ENCODE peak calls at places on chromosomes 4 and X, in seven cellular contexts. E, D, S, Z, L, G and K are unnamed samples. For H3K4me1 and H3K9me3, the result is how much of the 10 kb centered on the place peaks cover.

GRCh38 chr4:111323496-111323895 is 700.6 kb upstream of the PITX2 start:
- DNase-seq in D (no peak), L (no peak), S (no peak), G (no peak), E (no peak), Z (no peak), K (no peak)

GRCh38 chrX:134431894-134432293 is 28.1 kb upstream of the HPRT1 start:
- DNase-seq in G (no peak), E (no peak), L (no peak), S (no peak), Z (no peak), D (no peak), K (no peak)

GRCh38 chr4:2996437-2996836 is 33.1 kb downstream of the GRK4 start:
- DNase-seq in S (no peak), G (no peak), D (no peak), Z (no peak), E (no peak), L (no peak), K (no peak)

GRCh38 chr4:38058186-38058585 is 98.0 kb downstream of the PTTG2 start:
- DNase-seq in G (no peak), L (no peak), S (no peak), D (no peak), E (no peak), Z (no peak), K (no peak)

GRCh38 chrX:39953879-39954278 is 143.9 kb downstream of the BCOR start:
- DNase-seq in D (peak), S (no peak), L (peak), Z (peak), E (no peak), G (no peak), K (no peak)

GRCh38 chr4:108036252-108036651 is 46.6 kb downstream of the HADH start:
- DNase-seq in G (no peak), S (no peak), D (no peak), L (no peak), Z (no peak), E (peak), K (peak)

GRCh38 chr4:99179626-99180025 is 35.5 kb upstream of the ADH4 start:
- DNase-seq in Z (no peak), G (no peak), E (no peak), D (peak), L (no peak), S (no peak), K (no peak)

GRCh38 chrX:75603833-75604232 is 81.0 kb upstream of the ZDHHC15 start:
- DNase-seq in G (no peak), D (no peak), E (no peak), Z (no peak), L (no peak), S (no peak), K (peak)

GRCh38 chr4:130335417-130336194 is 1239.7 kb downstream of the C4orf33 start:
- DNase-seq in Z (no peak), E (no peak), G (no peak), D (no peak), S (no peak), L (no peak), K (no peak)

GRCh38 chr4:123783936-123784335 is 387.3 kb downstream of the SPRY1 start:
- DNase-seq in E (no peak), G (no peak), L (no peak), S (no peak), D (no peak), Z (no peak), K (no peak)

GRCh38 chr4:73080789-73081188 is 11.3 kb upstream of the COX18 start:
- DNase-seq in Z (no peak), E (no peak), S (no peak), G (no peak), D (no peak), L (no peak), K (no peak)

GRCh38 chr4:181548873-181549541 is 694.2 kb upstream of the TENM3 start:
- DNase-seq in G (no peak), D (no peak), L (no peak), E (no peak), S (no peak), Z (no peak), K (no peak)

GRCh38 chrX:49627030-49627777 is 28.4 kb downstream of the GAGE1 start:
- DNase-seq in G (no peak), E (peak), D (no peak), Z (peak), S (no peak), L (no peak), K (peak)

GRCh38 chr4:15375707-15376106 is 52.1 kb upstream of the C1QTNF7 start:
- DNase-seq in E (no peak), S (no peak), D (no peak), G (no peak), Z (no peak), L (no peak), K (no peak)

GRCh38 chrX:23634181-23634580 is 33.1 kb upstream of the PRDX4 start:
- DNase-seq in E (no peak), G (no peak), D (no peak), L (no peak), Z (no peak), S (no peak), K (no peak)

GRCh38 chrX:115584715-115585114 is 23.7 kb downstream of the PLS3 start:
- DNase-seq in L (no peak), Z (no peak), E (no peak), D (no peak), G (no peak), S (no peak), K (no peak)

GRCh38 chrX:8607326-8607725 is 124.6 kb downstream of the ANOS1 start:
- DNase-seq in D (no peak), G (no peak), E (no peak), L (no peak), S (no peak), Z (no peak), K (no peak)

GRCh38 chr4:122899682-122900081 is 22.7 kb downstream of the NUDT6 start:
- DNase-seq in S (no peak), Z (no peak), E (no peak), G (no peak), L (no peak), D (no peak), K (no peak)

GRCh38 chrX:147917700-147918694 is 6.3 kb downstream of the FMR1 start:
- DNase-seq in D (no peak), S (no peak), Z (no peak), L (no peak), E (peak), G (no peak), K (peak)

GRCh38 chr4:3031357-3032064 is 42.8 kb downstream of the HTT-AS start:
- DNase-seq in D (peak), L (no peak), G (no peak), Z (no peak), E (no peak), S (no peak), K (no peak)

GRCh38 chr4:76585270-76585669 is 150.2 kb downstream of the SHROOM3 start:
- DNase-seq in S (no peak), G (no peak), L (no peak), D (no peak), E (no peak), Z (no peak), K (no peak)

GRCh38 chr4:76582817-76583087 is 147.7 kb downstream of the SHROOM3 start:
- DNase-seq in L (no peak), Z (no peak), S (no peak), E (no peak), G (no peak), D (no peak), K (no peak)

GRCh38 chr4:76585897-76586360 is 150.9 kb downstream of the SHROOM3 start:
- DNase-seq in E (no peak), L (peak), S (no peak), Z (peak), D (peak), G (peak), K (no peak)

GRCh38 chr4:76582074-76582816 is 147.2 kb downstream of the SHROOM3 start:
- DNase-seq in S (no peak), L (no peak), Z (no peak), D (no peak), E (no peak), G (no peak), K (no peak)

DNA sequence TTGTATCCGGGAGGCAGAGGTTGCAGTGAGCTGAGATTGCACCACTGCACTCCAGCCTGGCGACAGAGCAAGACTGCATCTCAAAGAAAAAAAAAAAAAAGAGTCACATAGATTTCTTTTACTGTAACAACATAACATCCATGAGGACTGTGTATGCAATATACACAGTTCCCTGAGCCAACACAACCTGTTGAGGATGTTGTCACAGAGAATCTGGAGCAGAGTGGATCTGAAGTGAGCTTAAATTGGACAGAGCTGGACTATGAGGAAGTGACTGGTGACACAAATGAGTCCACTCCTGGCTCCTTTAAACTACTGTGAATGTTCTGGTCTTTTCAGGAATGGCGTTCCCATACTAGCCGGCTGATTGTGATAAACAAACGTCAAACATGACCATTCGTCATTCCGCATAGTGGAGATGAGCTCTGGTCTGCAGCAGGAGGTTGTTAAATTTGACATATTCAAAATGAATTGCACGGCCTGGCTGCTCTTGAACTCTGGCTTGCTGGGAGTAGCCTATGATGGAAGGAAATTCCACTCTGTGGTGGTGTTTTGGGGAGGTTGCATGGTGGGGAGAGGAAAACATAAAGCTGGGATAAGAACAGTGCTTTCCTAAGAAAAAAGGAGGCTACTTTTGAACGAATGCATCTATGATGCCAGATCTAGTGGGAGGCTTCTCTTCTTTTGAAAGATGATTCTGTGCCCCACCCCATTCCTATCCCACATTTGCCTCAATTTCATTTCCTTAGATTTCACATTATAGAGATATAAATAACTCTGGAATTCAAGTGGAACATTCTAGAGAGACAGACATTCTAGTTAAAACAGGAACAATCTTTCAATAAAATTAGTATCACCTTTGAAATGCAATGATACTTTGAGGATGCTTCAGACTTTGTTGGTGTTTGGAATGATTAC is 149.5 kb downstream of the SHROOM3 start:
- DNase-seq in S (no peak), G (no peak), E (no peak), D (no peak), Z (no peak), L (no peak), K (no peak)
- H3K4me1 ChIP-seq in S (under half), G (under half), E (under half), D (under half), Z (under half), L (under half), K (under half)

DNA sequence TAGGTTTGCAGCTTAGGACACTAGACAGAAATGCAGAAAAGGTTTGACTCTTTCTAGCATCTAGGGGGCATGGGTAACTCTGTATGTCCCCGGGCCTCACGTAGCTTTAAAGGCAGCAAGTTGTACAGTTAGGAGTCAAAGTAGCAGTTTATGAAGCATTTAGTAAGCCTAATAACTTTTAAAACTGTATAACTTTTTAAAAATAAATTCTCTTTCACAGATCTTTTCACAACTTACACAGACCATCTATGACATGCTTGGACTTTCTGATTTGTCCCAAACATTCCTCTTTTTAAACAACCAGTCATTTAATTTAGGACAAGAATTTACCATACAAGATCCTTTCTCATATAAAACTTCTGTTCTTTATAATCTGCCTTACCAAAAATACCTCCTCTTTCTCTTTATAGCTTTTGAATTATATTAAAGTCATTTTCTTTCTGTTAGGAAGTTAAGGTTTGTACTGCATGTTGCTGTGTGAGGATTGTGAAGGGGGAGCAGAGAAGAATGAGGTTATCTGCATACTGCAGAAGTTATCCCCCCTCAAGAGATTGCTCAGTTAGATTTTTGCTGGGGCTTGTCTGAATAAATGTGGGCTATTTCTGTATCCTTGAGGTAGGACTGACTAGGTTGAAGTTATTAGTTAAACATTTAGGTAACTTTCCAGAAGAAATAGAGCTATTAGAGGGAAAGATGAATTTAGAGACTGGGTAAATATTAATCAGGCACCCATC is 94.3 kb downstream of the CPE start:
- DNase-seq in G (no peak), L (no peak), S (no peak), D (no peak), Z (no peak), E (no peak), K (no peak)
- H3K9me3 ChIP-seq in G (under half), L (under half), S (under half), D (under half), Z (under half), E (under half), K (under half)

GRCh38 chr4:95524722-95525121 is 24.1 kb downstream of the UNC5C start:
- DNase-seq in G (no peak), L (no peak), S (no peak), E (no peak), D (no peak), Z (no peak), K (no peak)

GRCh38 chr4:95529941-95530340 is 18.8 kb downstream of the UNC5C start:
- DNase-seq in L (no peak), D (no peak), Z (no peak), G (no peak), S (no peak), E (no peak), K (no peak)

GRCh38 chr4:95528388-95528787 is 20.4 kb downstream of the UNC5C start:
- DNase-seq in G (no peak), S (no peak), Z (no peak), E (no peak), D (no peak), L (no peak), K (no peak)

GRCh38 chr4:95522682-95523410 is 25.9 kb downstream of the UNC5C start:
- DNase-seq in L (no peak), Z (no peak), D (no peak), G (no peak), S (no peak), E (no peak), K (no peak)

GRCh38 chr4:95524184-95524583 is 24.6 kb downstream of the UNC5C start:
- DNase-seq in L (no peak), G (no peak), E (no peak), Z (no peak), D (no peak), S (no peak), K (no peak)
- H3K4me1 ChIP-seq in L (under half), G (under half), E (under half), Z (under half), D (under half), S (under half), K (under half)

DNA sequence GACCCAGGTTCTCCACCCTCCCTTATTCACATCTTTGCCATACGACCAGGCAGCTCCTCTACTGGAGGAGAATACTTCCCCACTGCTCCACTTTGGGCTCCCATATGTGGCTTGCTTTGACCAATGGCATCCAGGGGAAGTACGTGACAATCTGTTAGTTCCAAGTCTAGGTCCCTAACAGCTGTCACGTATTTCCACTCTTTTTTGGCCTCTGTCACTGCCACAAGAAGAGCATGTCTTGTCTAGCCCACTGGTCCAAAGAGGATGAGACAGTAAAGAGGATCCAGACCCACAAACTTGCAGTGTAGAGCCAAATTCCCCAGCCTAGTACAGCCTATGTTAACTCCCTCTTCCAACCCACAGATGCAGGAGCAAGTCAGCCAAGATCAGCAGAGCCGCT is 49.7 kb upstream of the GATB start:
- DNase-seq in L (no peak), G (no peak), E (no peak), D (no peak), Z (no peak), S (no peak), K (no peak)
- H3K9me3 ChIP-seq in L (under half), G (under half), E (under half), D (under half), Z (under half), S (under half), K (under half)

GRCh38 chr4:55017406-55017805 is 108.0 kb downstream of the KDR start:
- DNase-seq in S (no peak), E (no peak), L (no peak), D (no peak), Z (no peak), G (no peak), K (no peak)

GRCh38 chr4:55018978-55019377 is 106.4 kb downstream of the KDR start:
- DNase-seq in S (no peak), D (no peak), L (no peak), Z (no peak), E (no peak), G (no peak), K (no peak)

GRCh38 chr4:55020131-55020530 is 105.3 kb downstream of the KDR start:
- DNase-seq in L (no peak), Z (no peak), G (no peak), S (no peak), E (no peak), D (no peak), K (no peak)

GRCh38 chr4:55016131-55016530 is 109.3 kb downstream of the KDR start:
- DNase-seq in G (no peak), D (no peak), S (no peak), Z (no peak), E (no peak), L (no peak), K (no peak)

DNA sequence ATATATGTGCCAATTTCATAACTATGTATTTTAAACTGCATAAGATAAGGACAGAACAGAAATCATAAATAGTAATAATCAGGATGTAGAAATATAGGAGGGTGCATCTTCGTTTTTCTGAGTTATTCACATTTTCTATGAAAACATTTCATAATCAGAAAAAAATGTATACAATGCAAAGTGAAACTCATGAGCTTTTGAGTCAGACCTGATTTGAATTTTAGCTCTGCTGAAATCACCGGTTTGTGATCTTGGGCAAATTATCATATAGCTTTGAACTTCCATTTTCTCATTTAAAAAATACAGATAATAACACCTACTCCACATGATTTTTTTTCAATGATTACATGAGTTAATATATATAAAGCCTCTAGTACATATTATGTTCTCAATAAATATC is 106.9 kb downstream of the KDR start:
- DNase-seq in Z (no peak), E (no peak), S (no peak), L (no peak), G (no peak), D (no peak), K (no peak)
- H3K4me1 ChIP-seq in Z (under half), E (under half), S (under half), L (under half), G (under half), D (under half), K (under half)

DNA sequence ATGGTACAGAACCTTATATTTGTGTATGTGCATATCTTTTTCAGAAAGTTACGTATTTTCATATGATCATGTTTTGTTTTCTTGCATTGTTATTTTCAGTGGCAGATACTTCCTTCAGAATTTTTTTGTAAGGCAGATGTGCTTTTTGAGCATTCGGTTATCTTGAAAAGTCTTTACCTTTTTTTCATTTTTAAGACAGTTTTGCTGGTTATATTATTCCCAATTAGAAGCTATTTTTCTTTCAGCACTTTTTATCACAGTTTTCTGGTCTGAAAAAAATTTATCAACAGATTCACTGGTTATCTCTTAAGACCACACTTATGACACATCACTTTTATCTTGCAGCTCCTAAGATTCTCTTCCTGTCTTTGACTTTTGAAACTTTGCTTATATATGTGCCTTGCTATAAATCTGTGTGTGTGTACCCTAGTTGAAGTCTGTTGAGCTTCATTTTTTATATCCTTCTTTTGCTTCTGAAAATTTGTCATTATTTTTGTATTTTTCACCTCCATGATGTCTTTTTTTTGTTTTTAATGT is 53.1 kb downstream of the ZNF732 start:
- DNase-seq in E (no peak), Z (no peak), L (no peak), D (no peak), G (no peak), S (no peak), K (no peak)
- H3K9me3 ChIP-seq in E (under half), Z (half or more), L (under half), D (under half), G (half or more), S (half or more), K (under half)

GRCh38 chr4:74619931-74620702 is 174.2 kb downstream of the BTC start:
- DNase-seq in G (no peak), L (no peak), Z (no peak), S (no peak), D (no peak), E (no peak), K (no peak)

GRCh38 chr4:74615411-74615810 is 170.5 kb downstream of the AREG start:
- DNase-seq in E (no peak), L (no peak), S (no peak), G (no peak), Z (no peak), D (no peak), K (no peak)

GRCh38 chr4:74621616-74622015 is 172.7 kb downstream of the BTC start:
- DNase-seq in D (no peak), Z (no peak), G (no peak), S (no peak), E (no peak), L (no peak), K (no peak)

GRCh38 chr4:74618166-74618565 is 173.2 kb downstream of the AREG start:
- DNase-seq in G (no peak), D (no peak), S (no peak), E (no peak), Z (no peak), L (no peak), K (no peak)

GRCh38 chr4:74618659-74619058 is 173.7 kb downstream of the AREG start:
- DNase-seq in Z (no peak), L (no peak), D (no peak), E (no peak), S (no peak), G (no peak), K (no peak)
- H3K4me1 ChIP-seq in Z (under half), L (under half), D (under half), E (under half), S (under half), G (under half), K (under half)